ENCODE peak calls at places on chromosomes 6 and 20, in six cellular contexts. D is K562, L is HL-60, G is GM12878, U is HepG2, S is SK-N-SH. W is an unnamed sample.

GRCh38 chr6:166767191-166767590 is 140.1 kb upstream of the RPS6KA2 start:
- DNase-seq in D (no peak), L (no peak), G (no peak), U (no peak), S (no peak), W (no peak)

GRCh38 chr6:111563581-111563980 is 42.1 kb downstream of the TRAF3IP2 start:
- DNase-seq in D (no peak), L (no peak), G (no peak), U (no peak), S (no peak), W (no peak)

GRCh38 chr6:120373185-120373584 is 961.1 kb downstream of the TBC1D32 start:
- DNase-seq in D (no peak), L (no peak), G (no peak), U (no peak), S (no peak), W (no peak)

GRCh38 chr20:23832775-23833508 is 6.4 kb upstream of the CST2 start:
- DNase-seq in D (no peak), L (no peak), G (no peak), U (no peak), S (no peak), W (no peak)

GRCh38 chr6:42545226-42545773 is 18.5 kb upstream of the UBR2 start:
- DNase-seq in D (no peak), L (peak), G (no peak), U (no peak), S (no peak), W (no peak)

GRCh38 chr20:4552075-4552474 is 169.6 kb upstream of the PRND start:
- DNase-seq in D (no peak), L (no peak), G (no peak), U (no peak), S (no peak), W (no peak)

GRCh38 chr6:160348552-160349441 is 619 bp downstream of the SLC22A3 start:
- DNase-seq in D (no peak), L (no peak), G (no peak), U (peak), S (peak), W (no peak)

GRCh38 chr6:155710704-155711103 is 255.1 kb upstream of the NOX3 start:
- DNase-seq in D (no peak), L (no peak), G (no peak), U (no peak), S (no peak), W (no peak)

GRCh38 chr20:1820137-1821074 is 74.8 kb upstream of the SIRPA start:
- DNase-seq in D (no peak), L (no peak), G (no peak), U (no peak), S (no peak), W (no peak)

GRCh38 chr20:50745634-50746137 is 14.3 kb downstream of the PARD6B start:
- DNase-seq in D (no peak), L (no peak), G (no peak), U (no peak), S (no peak), W (no peak)

GRCh38 chr20:16904751-16905150 is 156.6 kb downstream of the OTOR start:
- DNase-seq in D (no peak), L (no peak), G (no peak), U (no peak), S (no peak), W (no peak)

GRCh38 chr6:96789871-96790270 is 47.4 kb downstream of the GPR63 start:
- DNase-seq in D (no peak), L (no peak), G (no peak), U (no peak), S (no peak), W (no peak)

GRCh38 chr6:169230322-169230665 is 23.4 kb downstream of the THBS2 start:
- DNase-seq in D (no peak), L (no peak), G (no peak), U (no peak), S (no peak), W (no peak)

GRCh38 chr20:373171-373890 is 7.2 kb upstream of the TRIB3 start:
- DNase-seq in D (peak), L (peak), G (no peak), U (peak), S (peak), W (no peak)

GRCh38 chr20:33262658-33263065 is 20.4 kb upstream of the BPIFB1 start:
- DNase-seq in D (peak), L (peak), G (no peak), U (peak), S (peak), W (peak)

GRCh38 chr6:105831321-105831720 is 254.8 kb upstream of the PRDM1 start:
- DNase-seq in D (no peak), L (no peak), G (no peak), U (no peak), S (no peak), W (no peak)

GRCh38 chr20:19885981-19886665 is 128.1 kb downstream of the RIN2 start:
- DNase-seq in D (no peak), L (no peak), G (no peak), U (peak), S (no peak), W (no peak)

GRCh38 chr20:18322551-18322950 is 34.2 kb downstream of the ZNF133 start:
- DNase-seq in D (no peak), L (no peak), G (no peak), U (no peak), S (no peak), W (no peak)

GRCh38 chr6:137095651-137096238 is 51.0 kb upstream of the IL20RA start:
- DNase-seq in D (no peak), L (peak), G (peak), U (no peak), S (no peak), W (no peak)

GRCh38 chr6:72657798-72658197 is 35.9 kb downstream of the KCNQ5 start:
- DNase-seq in D (no peak), L (no peak), G (no peak), U (no peak), S (no peak), W (no peak)

GRCh38 chr20:43844778-43845614 is 69.7 kb upstream of the TOX2 start:
- DNase-seq in D (no peak), L (no peak), G (no peak), U (no peak), S (no peak), W (no peak)

GRCh38 chr20:44479643-44480042 is 4.0 kb downstream of the TTPAL start:
- DNase-seq in D (no peak), L (no peak), G (no peak), U (no peak), S (no peak), W (no peak)

GRCh38 chr6:69180361-69181067 is 545.4 kb downstream of the ADGRB3 start:
- DNase-seq in D (no peak), L (no peak), G (no peak), U (no peak), S (no peak), W (no peak)

GRCh38 chr20:43538855-43539700 is 19.7 kb upstream of the SGK2 start:
- DNase-seq in D (no peak), L (no peak), G (no peak), U (no peak), S (no peak), W (no peak)

GRCh38 chr6:36104836-36105235 is 25.5 kb upstream of the MAPK13 start:
- DNase-seq in D (no peak), L (no peak), G (no peak), U (no peak), S (no peak), W (no peak)

GRCh38 chr6:88785478-88785877 is 177.9 kb downstream of the RNGTT start:
- DNase-seq in D (no peak), L (no peak), G (no peak), U (no peak), S (no peak), W (no peak)

GRCh38 chr6:157443066-157443800 is 62.2 kb downstream of the ZDHHC14 start:
- DNase-seq in D (no peak), L (no peak), G (peak), U (no peak), S (no peak), W (no peak)

GRCh38 chr6:82954937-82955577 is 110.6 kb downstream of the UBE3D start:
- DNase-seq in D (no peak), L (no peak), G (no peak), U (no peak), S (no peak), W (no peak)

GRCh38 chr6:48973486-48973885 is 489.6 kb downstream of the MMUT start:
- DNase-seq in D (no peak), L (no peak), G (no peak), U (no peak), S (no peak), W (no peak)

GRCh38 chr20:10609726-10610125 is 64.1 kb downstream of the JAG1 start:
- DNase-seq in D (no peak), L (no peak), G (no peak), U (no peak), S (no peak), W (no peak)

GRCh38 chr6:10582774-10583508 is 61.8 kb downstream of the GCNT2 start:
- DNase-seq in D (no peak), L (no peak), G (no peak), U (peak), S (no peak), W (no peak)

GRCh38 chr6:83505376-83505775 is 7.0 kb upstream of the PRSS35 start:
- DNase-seq in D (no peak), L (no peak), G (no peak), U (no peak), S (no peak), W (no peak)

GRCh38 chr6:52077961-52078613 is 9.3 kb downstream of the PKHD1 start:
- DNase-seq in D (no peak), L (no peak), G (no peak), U (no peak), S (no peak), W (no peak)

GRCh38 chr20:5191829-5192569 is 65.2 kb downstream of the CDS2 start:
- DNase-seq in D (peak), L (peak), G (peak), U (peak), S (peak), W (no peak)

DNA sequence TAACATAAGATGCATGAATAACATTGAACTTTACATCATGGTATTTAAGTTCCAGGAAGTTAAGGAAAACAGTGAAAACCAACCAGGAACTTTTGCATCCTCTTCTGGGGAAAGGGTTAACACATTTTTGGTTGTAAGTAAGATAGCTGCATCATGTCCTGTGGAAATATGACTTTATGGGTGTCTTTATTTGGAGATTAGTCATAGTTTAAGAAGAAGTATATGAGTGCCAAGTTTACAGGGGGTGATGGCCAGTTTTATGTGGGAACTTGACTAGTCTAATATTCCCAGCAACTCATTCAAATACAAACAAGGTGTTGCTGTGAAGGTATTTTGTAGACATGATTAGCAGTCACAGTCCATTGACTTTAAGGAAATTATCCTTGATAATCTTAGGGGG is 78.0 kb downstream of the PDE10A start:
- DNase-seq in D (no peak), L (no peak), G (no peak), U (no peak), S (no peak), W (no peak)
- TF ChIP-seq GABPA in D (no peak), L (no peak), G (no peak), U (no peak), S (no peak), W (no peak)

GRCh38 chr6:47360388-47360787 is 50.7 kb upstream of the TNFRSF21 start:
- DNase-seq in D (no peak), L (no peak), G (peak), U (no peak), S (no peak), W (no peak)
- TF ChIP-seq GABPA in D (no peak), L (no peak), G (no peak), U (no peak), S (no peak), W (no peak)

DNA sequence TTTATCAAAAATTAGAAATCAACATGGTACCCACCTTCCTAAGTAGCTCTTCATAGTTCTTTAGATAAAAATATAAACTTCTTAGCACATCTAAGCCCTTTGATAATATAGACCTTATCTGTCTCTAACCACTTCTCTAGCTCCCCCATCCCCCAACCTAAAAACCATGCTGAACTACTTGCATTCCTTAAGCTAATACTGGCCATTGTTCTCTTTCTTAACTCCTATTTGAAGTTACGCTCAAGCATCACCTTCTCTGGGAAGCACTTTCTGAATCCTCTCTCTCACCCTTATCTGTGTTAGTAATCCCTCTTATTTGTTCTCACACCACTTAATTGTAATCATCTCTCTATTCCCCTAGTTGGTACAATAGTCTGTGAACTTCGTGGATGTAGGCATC is 153.0 kb downstream of the PHF3 start:
- DNase-seq in D (no peak), L (no peak), G (no peak), U (no peak), S (no peak), W (no peak)
- TF ChIP-seq GABPA in D (no peak), L (no peak), G (no peak), U (no peak), S (no peak), W (no peak)

DNA sequence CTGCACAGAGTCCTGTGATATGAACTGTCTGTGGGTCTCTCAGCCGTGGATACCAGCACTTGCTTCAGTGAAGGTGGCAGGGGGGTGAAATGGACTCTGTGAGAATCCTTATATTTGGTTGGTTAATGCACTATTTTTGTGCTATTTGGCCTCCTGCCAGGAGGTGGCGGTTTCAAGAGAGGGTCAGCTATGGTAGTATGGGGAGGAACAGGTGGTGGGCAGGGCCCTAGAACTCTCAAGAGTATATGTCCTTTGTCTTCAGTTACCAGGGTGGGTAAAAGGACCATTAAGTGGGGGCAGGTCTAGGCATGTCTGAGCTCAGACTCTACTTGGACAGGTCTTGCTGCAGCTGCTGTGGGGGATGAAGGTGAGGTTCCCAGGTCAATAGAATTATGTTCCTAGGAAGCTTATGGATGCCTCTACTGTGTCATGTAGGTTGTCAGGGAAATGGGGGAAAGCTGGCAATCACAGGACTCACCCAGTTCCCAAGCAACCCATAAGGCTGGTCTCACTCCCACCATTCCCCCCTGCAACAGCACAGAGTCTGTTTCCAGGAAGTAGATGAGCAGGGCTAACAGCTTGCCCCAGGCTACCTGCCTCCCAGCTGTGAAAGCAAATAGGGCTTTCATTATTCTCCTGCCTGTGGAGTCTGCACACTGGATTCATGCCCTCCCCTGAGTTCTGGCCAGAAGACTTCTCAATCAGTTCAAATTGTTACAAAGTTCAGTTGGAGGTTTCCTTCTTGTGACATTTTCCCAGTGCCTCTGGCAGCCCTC is 56.8 kb upstream of the PHIP start:
- DNase-seq in D (no peak), L (no peak), G (no peak), U (no peak), S (no peak), W (no peak)
- TF ChIP-seq GABPA in D (no peak), L (no peak), G (no peak), U (no peak), S (no peak), W (no peak)